ENCODE peak calls at places on chromosomes 12 and 14, in seven cellular contexts. N is AG09319, X is HFFc6, F is fibroblast of mammary gland, E is heart left ventricle, L is cardiac fibroblast, M is brain microvascular endothelial cell. U is an unnamed sample.

GRCh38 chr12:5442251-5443006 is 10.5 kb downstream of the NTF3 start:
- DNase-seq in N (no peak), X (peak), F (peak), E (peak), L (peak), M (peak), U (no peak)

GRCh38 chr12:50222275-50222783 is 55.2 kb upstream of the CERS5 start:
- DNase-seq in N (peak), X (peak), F (peak), E (peak), L (peak), M (peak), U (peak)

GRCh38 chr12:1529862-1530591 is 64.4 kb downstream of the FBXL14 start:
- DNase-seq in N (no peak), X (no peak), F (no peak), E (peak), L (no peak), M (no peak), U (no peak)

GRCh38 chr12:132152921-132153321 is 8.7 kb downstream of the NOC4L start:
- DNase-seq in N (no peak), X (no peak), F (no peak), E (no peak), L (no peak), M (no peak), U (no peak)

GRCh38 chr12:66255737-66256136 is 46.6 kb upstream of the HELB start:
- DNase-seq in N (no peak), X (no peak), F (no peak), E (no peak), L (no peak), M (no peak), U (no peak)

GRCh38 chr14:51121096-51121495 is 26.2 kb upstream of the TRIM9 start:
- DNase-seq in N (no peak), X (no peak), F (peak), E (no peak), L (peak), M (no peak), U (no peak)

GRCh38 chr14:36365766-36366165 is 45.3 kb upstream of the MBIP start:
- DNase-seq in N (no peak), X (no peak), F (no peak), E (no peak), L (no peak), M (no peak), U (no peak)

GRCh38 chr12:20057398-20057797 is 310.9 kb upstream of the PDE3A start:
- DNase-seq in N (no peak), X (no peak), F (no peak), E (no peak), L (no peak), M (no peak), U (no peak)

GRCh38 chr12:22160396-22161003 is 114.5 kb downstream of the CMAS start:
- DNase-seq in N (no peak), X (no peak), F (no peak), E (no peak), L (no peak), M (no peak), U (no peak)

GRCh38 chr14:75647650-75648049 is 13.0 kb downstream of the ERG28 start:
- DNase-seq in N (no peak), X (no peak), F (peak), E (no peak), L (peak), M (peak), U (no peak)

GRCh38 chr12:96419576-96420254 is 19.5 kb upstream of the CDK17 start:
- DNase-seq in N (no peak), X (no peak), F (no peak), E (no peak), L (no peak), M (no peak), U (no peak)

GRCh38 chr12:15808250-15808971 is 19.2 kb upstream of the EPS8 start:
- DNase-seq in N (no peak), X (peak), F (no peak), E (no peak), L (no peak), M (no peak), U (no peak)

GRCh38 chr14:60665178-60665555 is 15.9 kb upstream of the SIX1 start:
- DNase-seq in N (no peak), X (no peak), F (no peak), E (no peak), L (no peak), M (no peak), U (no peak)

GRCh38 chr14:100604709-100605108 is 17.5 kb upstream of the BEGAIN start:
- DNase-seq in N (no peak), X (no peak), F (no peak), E (no peak), L (no peak), M (no peak), U (no peak)

GRCh38 chr14:100299238-100299560 is 7.0 kb downstream of the SLC25A29 start:
- DNase-seq in N (no peak), X (no peak), F (no peak), E (no peak), L (no peak), M (no peak), U (no peak)

GRCh38 chr12:4700621-4701026 is 19.6 kb upstream of the GALNT8 start:
- DNase-seq in N (no peak), X (no peak), F (peak), E (peak), L (peak), M (no peak), U (no peak)

GRCh38 chr12:42143401-42144173 is 1.1 kb downstream of the GXYLT1 start:
- DNase-seq in N (no peak), X (peak), F (peak), E (no peak), L (peak), M (peak), U (peak)

GRCh38 chr12:124365726-124366430 is 71.0 kb downstream of the RFLNA start:
- DNase-seq in N (no peak), X (no peak), F (no peak), E (no peak), L (no peak), M (no peak), U (no peak)

GRCh38 chr12:6463211-6463610 is 7.3 kb downstream of the VAMP1 start:
- DNase-seq in N (no peak), X (no peak), F (no peak), E (no peak), L (no peak), M (no peak), U (no peak)

GRCh38 chr12:116906285-116906684 is 4.5 kb upstream of the FBXW8 start:
- DNase-seq in N (no peak), X (no peak), F (no peak), E (no peak), L (no peak), M (no peak), U (no peak)

GRCh38 chr14:92986254-92987147 is 63.6 kb downstream of the CHGA start:
- DNase-seq in N (peak), X (peak), F (peak), E (peak), L (peak), M (peak), U (peak)

GRCh38 chr14:50447491-50447890 is 50.8 kb upstream of the CDKL1 start:
- DNase-seq in N (no peak), X (peak), F (peak), E (no peak), L (peak), M (no peak), U (peak)

GRCh38 chr14:35374273-35374681 is 30.3 kb downstream of the NFKBIA start:
- DNase-seq in N (peak), X (peak), F (peak), E (no peak), L (peak), M (peak), U (peak)

GRCh38 chr12:100716658-100716948 is 78.0 kb upstream of the ANO4 start:
- DNase-seq in N (no peak), X (no peak), F (no peak), E (no peak), L (peak), M (no peak), U (no peak)

GRCh38 chr12:98861232-98861631 is 216.1 kb downstream of the APAF1 start:
- DNase-seq in N (no peak), X (no peak), F (no peak), E (no peak), L (no peak), M (no peak), U (no peak)

GRCh38 chr12:55743131-55743921 is 404 bp downstream of the GDF11 start:
- DNase-seq in N (no peak), X (peak), F (peak), E (peak), L (peak), M (peak), U (no peak)
- TF ChIP-seq CTCF in N (peak), X (peak), F (no peak), E (no peak), L (peak), M (peak), U (peak)

DNA sequence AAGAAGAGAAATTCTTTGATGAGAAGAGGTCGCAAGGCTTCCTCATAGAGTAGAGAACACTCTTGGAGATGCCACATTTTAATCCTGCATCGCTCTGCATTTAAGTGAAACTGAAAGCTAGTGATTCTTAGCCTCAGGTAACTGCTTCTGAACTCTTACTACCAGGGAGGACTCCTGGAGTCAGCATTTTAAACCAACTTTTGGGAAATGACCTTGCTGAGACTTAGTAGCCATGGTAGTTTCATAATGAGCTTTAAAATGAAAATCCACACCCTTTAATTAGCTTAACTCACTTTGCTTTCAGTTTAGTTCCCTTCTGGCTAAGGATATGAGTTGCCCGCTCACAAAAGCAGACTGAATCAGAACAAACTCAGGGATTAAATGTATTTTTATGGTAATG is 80.3 kb downstream of the SYNE2 start:
- DNase-seq in N (no peak), X (no peak), F (no peak), E (no peak), L (no peak), M (no peak), U (peak)
- TF ChIP-seq CTCF in N (no peak), X (no peak), F (no peak), E (no peak), L (no peak), M (no peak), U (no peak)

GRCh38 chr12:107017042-107017441 is 30.1 kb upstream of the MTERF2 start:
- DNase-seq in N (no peak), X (no peak), F (no peak), E (no peak), L (no peak), M (no peak), U (no peak)

GRCh38 chr12:107012736-107013425 is 25.9 kb upstream of the MTERF2 start:
- DNase-seq in N (no peak), X (no peak), F (no peak), E (no peak), L (no peak), M (no peak), U (no peak)

GRCh38 chr12:107019546-107019945 is 32.6 kb upstream of the MTERF2 start:
- DNase-seq in N (no peak), X (no peak), F (no peak), E (no peak), L (no peak), M (no peak), U (no peak)

GRCh38 chr12:107011519-107011918 is 24.6 kb upstream of the MTERF2 start:
- DNase-seq in N (no peak), X (no peak), F (no peak), E (no peak), L (no peak), M (no peak), U (no peak)

DNA sequence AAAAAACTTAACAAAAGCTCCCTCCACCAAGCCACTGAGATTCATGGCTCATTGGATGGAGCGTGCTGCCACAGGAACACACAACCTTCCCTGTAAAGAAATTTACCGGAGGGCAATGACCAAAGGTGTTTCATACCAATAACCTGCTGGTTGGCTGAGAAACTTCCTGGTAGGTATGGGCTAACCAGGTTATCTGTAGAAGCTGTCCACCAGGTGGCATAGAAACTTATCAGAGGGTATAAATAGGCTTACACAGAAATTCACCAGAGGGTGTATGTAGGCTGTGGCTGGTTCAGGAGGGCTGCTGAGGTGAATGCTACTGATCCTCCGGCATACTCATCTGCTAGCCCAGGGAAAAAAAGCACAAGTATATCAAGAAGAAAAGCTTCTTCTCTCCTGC is 27.1 kb upstream of the MTERF2 start:
- DNase-seq in N (no peak), X (no peak), F (no peak), E (no peak), L (no peak), M (no peak), U (peak)
- TF ChIP-seq CTCF in N (no peak), X (peak), F (no peak), E (no peak), L (no peak), M (peak), U (peak)

GRCh38 chr12:94872671-94873367 is 130.7 kb downstream of the NDUFA12 start:
- DNase-seq in N (no peak), X (no peak), F (no peak), E (peak), L (no peak), M (no peak), U (no peak)
- TF ChIP-seq CTCF in N (no peak), X (no peak), F (no peak), E (no peak), L (no peak), M (no peak), U (no peak)

GRCh38 chr14:106605548-106606448 is 1079.4 kb downstream of the TMEM121 start:
- DNase-seq in N (no peak), X (no peak), F (no peak), E (no peak), L (no peak), M (no peak), U (no peak)
- TF ChIP-seq CTCF in N (no peak), X (no peak), F (no peak), E (no peak), L (no peak), M (no peak), U (no peak)

DNA sequence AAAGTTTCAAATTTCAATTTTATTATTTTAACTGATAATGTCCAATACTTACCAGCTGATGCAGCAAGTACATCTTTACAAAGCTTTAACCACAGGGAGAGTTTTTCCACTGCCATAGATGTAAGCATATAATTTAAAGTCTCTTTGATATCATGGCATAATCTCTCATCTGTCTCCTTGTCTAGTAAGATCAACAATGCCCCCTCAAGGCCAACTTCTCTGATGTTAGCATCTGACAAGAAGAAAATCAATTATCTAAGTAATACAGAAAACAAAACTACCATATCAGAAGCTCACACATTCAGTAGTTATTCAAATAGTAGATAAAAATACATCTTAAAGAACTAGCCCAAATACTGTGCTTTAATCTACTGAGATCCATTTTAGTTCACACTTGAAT is 94.2 kb downstream of the HEATR5A start:
- DNase-seq in N (no peak), X (no peak), F (peak), E (no peak), L (peak), M (peak), U (no peak)
- TF ChIP-seq CTCF in N (peak), X (peak), F (peak), E (no peak), L (no peak), M (peak), U (peak)